ENCODE peak calls at places on chromosomes 11 and 22, in seven cellular contexts. One of them, this sample, is unnamed.

GRCh38 chr11:70302086-70302752 is 31.7 kb downstream of the PPFIA1 start:
- DNase-seq in stimulated activated CD4-positive, alpha-beta T cell treated with anti-CD3 and anti-CD28 coated beads, Interleukin-4, amount 100 ng/mL, for 48 hours: no peak
- DNase-seq in tibial artery: no peak
- DNase-seq in T-cell: no peak
- DNase-seq in neural progenitor cell: no peak
- DNase-seq in fibroblast of lung: no peak
- DNase-seq in CD4-positive, CD25-positive, alpha-beta regulatory T cell: no peak
- DNase-seq in this sample: no peak

GRCh38 chr11:120331301-120331966 is 4.8 kb upstream of the ARHGEF12 start:
- DNase-seq in stimulated activated CD4-positive, alpha-beta T cell treated with anti-CD3 and anti-CD28 coated beads, Interleukin-4, amount 100 ng/mL, for 48 hours: no peak
- DNase-seq in tibial artery: no peak
- DNase-seq in T-cell: no peak
- DNase-seq in neural progenitor cell: no peak
- DNase-seq in fibroblast of lung: peak; percentile 95
- DNase-seq in CD4-positive, CD25-positive, alpha-beta regulatory T cell: no peak
- DNase-seq in this sample: no peak

GRCh38 chr11:127627629-127628462 is 627.3 kb upstream of the KIRREL3 start:
- DNase-seq in stimulated activated CD4-positive, alpha-beta T cell treated with anti-CD3 and anti-CD28 coated beads, Interleukin-4, amount 100 ng/mL, for 48 hours: no peak
- DNase-seq in tibial artery: no peak
- DNase-seq in T-cell: no peak
- DNase-seq in neural progenitor cell: no peak
- DNase-seq in fibroblast of lung: no peak
- DNase-seq in CD4-positive, CD25-positive, alpha-beta regulatory T cell: no peak
- DNase-seq in this sample: no peak

GRCh38 chr22:23878219-23878618 is 16.0 kb upstream of the MIF start:
- DNase-seq in stimulated activated CD4-positive, alpha-beta T cell treated with anti-CD3 and anti-CD28 coated beads, Interleukin-4, amount 100 ng/mL, for 48 hours: no peak
- DNase-seq in tibial artery: no peak
- DNase-seq in T-cell: no peak
- DNase-seq in neural progenitor cell: no peak
- DNase-seq in fibroblast of lung: no peak
- DNase-seq in CD4-positive, CD25-positive, alpha-beta regulatory T cell: no peak
- DNase-seq in this sample: no peak

GRCh38 chr11:43947003-43947500 is 4.6 kb downstream of the C11orf96 start:
- DNase-seq in stimulated activated CD4-positive, alpha-beta T cell treated with anti-CD3 and anti-CD28 coated beads, Interleukin-4, amount 100 ng/mL, for 48 hours: no peak
- DNase-seq in tibial artery: peak; percentile 70
- DNase-seq in T-cell: no peak
- DNase-seq in neural progenitor cell: peak; percentile 58
- DNase-seq in fibroblast of lung: no peak
- DNase-seq in CD4-positive, CD25-positive, alpha-beta regulatory T cell: no peak
- DNase-seq in this sample: peak; percentile 39

GRCh38 chr11:723120-723883 is 17.3 kb downstream of the EPS8L2 start:
- DNase-seq in stimulated activated CD4-positive, alpha-beta T cell treated with anti-CD3 and anti-CD28 coated beads, Interleukin-4, amount 100 ng/mL, for 48 hours: no peak
- DNase-seq in tibial artery: no peak
- DNase-seq in T-cell: peak; percentile 44
- DNase-seq in neural progenitor cell: peak; percentile 57
- DNase-seq in fibroblast of lung: peak; percentile 76
- DNase-seq in CD4-positive, CD25-positive, alpha-beta regulatory T cell: peak; percentile 66
- DNase-seq in this sample: no peak

GRCh38 chr11:68839953-68840641 is 1.6 kb downstream of the CPT1A start:
- DNase-seq in stimulated activated CD4-positive, alpha-beta T cell treated with anti-CD3 and anti-CD28 coated beads, Interleukin-4, amount 100 ng/mL, for 48 hours: no peak
- DNase-seq in tibial artery: no peak
- DNase-seq in T-cell: no peak
- DNase-seq in neural progenitor cell: peak; percentile 18
- DNase-seq in fibroblast of lung: no peak
- DNase-seq in CD4-positive, CD25-positive, alpha-beta regulatory T cell: peak; percentile 6
- DNase-seq in this sample: no peak

GRCh38 chr22:40001104-40001503 is 6.3 kb downstream of the FAM83F start:
- DNase-seq in stimulated activated CD4-positive, alpha-beta T cell treated with anti-CD3 and anti-CD28 coated beads, Interleukin-4, amount 100 ng/mL, for 48 hours: no peak
- DNase-seq in tibial artery: no peak
- DNase-seq in T-cell: no peak
- DNase-seq in neural progenitor cell: no peak
- DNase-seq in fibroblast of lung: no peak
- DNase-seq in CD4-positive, CD25-positive, alpha-beta regulatory T cell: no peak
- DNase-seq in this sample: no peak

GRCh38 chr11:45832835-45833446 is 14.3 kb upstream of the CRY2 start:
- DNase-seq in stimulated activated CD4-positive, alpha-beta T cell treated with anti-CD3 and anti-CD28 coated beads, Interleukin-4, amount 100 ng/mL, for 48 hours: no peak
- DNase-seq in tibial artery: no peak
- DNase-seq in T-cell: no peak
- DNase-seq in neural progenitor cell: no peak
- DNase-seq in fibroblast of lung: no peak
- DNase-seq in CD4-positive, CD25-positive, alpha-beta regulatory T cell: no peak
- DNase-seq in this sample: no peak

GRCh38 chr11:123086315-123086714 is 24.4 kb upstream of the HSPA8 start:
- DNase-seq in stimulated activated CD4-positive, alpha-beta T cell treated with anti-CD3 and anti-CD28 coated beads, Interleukin-4, amount 100 ng/mL, for 48 hours: no peak
- DNase-seq in tibial artery: no peak
- DNase-seq in T-cell: no peak
- DNase-seq in neural progenitor cell: no peak
- DNase-seq in fibroblast of lung: no peak
- DNase-seq in CD4-positive, CD25-positive, alpha-beta regulatory T cell: no peak
- DNase-seq in this sample: no peak

GRCh38 chr11:96486890-96487633 is 97.2 kb downstream of the JRKL start:
- DNase-seq in stimulated activated CD4-positive, alpha-beta T cell treated with anti-CD3 and anti-CD28 coated beads, Interleukin-4, amount 100 ng/mL, for 48 hours: no peak
- DNase-seq in tibial artery: no peak
- DNase-seq in T-cell: no peak
- DNase-seq in neural progenitor cell: peak; percentile 20
- DNase-seq in fibroblast of lung: peak; percentile 44
- DNase-seq in CD4-positive, CD25-positive, alpha-beta regulatory T cell: no peak
- DNase-seq in this sample: no peak

GRCh38 chr11:22193348-22194051 is 615 bp downstream of the ANO5 start:
- DNase-seq in stimulated activated CD4-positive, alpha-beta T cell treated with anti-CD3 and anti-CD28 coated beads, Interleukin-4, amount 100 ng/mL, for 48 hours: no peak
- DNase-seq in tibial artery: peak; percentile 19
- DNase-seq in T-cell: no peak
- DNase-seq in neural progenitor cell: peak; percentile 69
- DNase-seq in fibroblast of lung: no peak
- DNase-seq in CD4-positive, CD25-positive, alpha-beta regulatory T cell: no peak
- DNase-seq in this sample: peak; percentile 58

GRCh38 chr22:44409211-44409648 is 88.8 kb downstream of the RTL6 start:
- DNase-seq in stimulated activated CD4-positive, alpha-beta T cell treated with anti-CD3 and anti-CD28 coated beads, Interleukin-4, amount 100 ng/mL, for 48 hours: no peak
- DNase-seq in tibial artery: no peak
- DNase-seq in T-cell: no peak
- DNase-seq in neural progenitor cell: no peak
- DNase-seq in fibroblast of lung: no peak
- DNase-seq in CD4-positive, CD25-positive, alpha-beta regulatory T cell: no peak
- DNase-seq in this sample: no peak

GRCh38 chr11:132373405-132374141 is 1003.2 kb downstream of the NTM start:
- DNase-seq in stimulated activated CD4-positive, alpha-beta T cell treated with anti-CD3 and anti-CD28 coated beads, Interleukin-4, amount 100 ng/mL, for 48 hours: no peak
- DNase-seq in tibial artery: no peak
- DNase-seq in T-cell: no peak
- DNase-seq in neural progenitor cell: no peak
- DNase-seq in fibroblast of lung: no peak
- DNase-seq in CD4-positive, CD25-positive, alpha-beta regulatory T cell: no peak
- DNase-seq in this sample: no peak

GRCh38 chr22:20919718-20920117 is 2.5 kb downstream of the CRKL start:
- DNase-seq in stimulated activated CD4-positive, alpha-beta T cell treated with anti-CD3 and anti-CD28 coated beads, Interleukin-4, amount 100 ng/mL, for 48 hours: no peak
- DNase-seq in tibial artery: no peak
- DNase-seq in T-cell: no peak
- DNase-seq in neural progenitor cell: no peak
- DNase-seq in fibroblast of lung: no peak
- DNase-seq in CD4-positive, CD25-positive, alpha-beta regulatory T cell: no peak
- DNase-seq in this sample: no peak

GRCh38 chr22:46770726-46771125 is 8.3 kb downstream of the TBC1D22A start:
- DNase-seq in stimulated activated CD4-positive, alpha-beta T cell treated with anti-CD3 and anti-CD28 coated beads, Interleukin-4, amount 100 ng/mL, for 48 hours: no peak
- DNase-seq in tibial artery: peak; percentile 60
- DNase-seq in T-cell: no peak
- DNase-seq in neural progenitor cell: no peak
- DNase-seq in fibroblast of lung: no peak
- DNase-seq in CD4-positive, CD25-positive, alpha-beta regulatory T cell: no peak
- DNase-seq in this sample: no peak

GRCh38 chr11:2891901-2892214 is 6.3 kb upstream of the CDKN1C start:
- DNase-seq in stimulated activated CD4-positive, alpha-beta T cell treated with anti-CD3 and anti-CD28 coated beads, Interleukin-4, amount 100 ng/mL, for 48 hours: no peak
- DNase-seq in tibial artery: no peak
- DNase-seq in T-cell: no peak
- DNase-seq in neural progenitor cell: no peak
- DNase-seq in fibroblast of lung: no peak
- DNase-seq in CD4-positive, CD25-positive, alpha-beta regulatory T cell: no peak
- DNase-seq in this sample: no peak

GRCh38 chr11:116930177-116930576 is 92.8 kb upstream of the APOA1 start:
- DNase-seq in stimulated activated CD4-positive, alpha-beta T cell treated with anti-CD3 and anti-CD28 coated beads, Interleukin-4, amount 100 ng/mL, for 48 hours: peak; percentile 11
- DNase-seq in tibial artery: no peak
- DNase-seq in T-cell: peak; percentile 38
- DNase-seq in neural progenitor cell: no peak
- DNase-seq in fibroblast of lung: peak; percentile 61
- DNase-seq in CD4-positive, CD25-positive, alpha-beta regulatory T cell: no peak
- DNase-seq in this sample: no peak

GRCh38 chr22:40620464-40621046 is 16.0 kb downstream of the MRTFA start:
- DNase-seq in stimulated activated CD4-positive, alpha-beta T cell treated with anti-CD3 and anti-CD28 coated beads, Interleukin-4, amount 100 ng/mL, for 48 hours: no peak
- DNase-seq in tibial artery: no peak
- DNase-seq in T-cell: no peak
- DNase-seq in neural progenitor cell: no peak
- DNase-seq in fibroblast of lung: peak; percentile 21
- DNase-seq in CD4-positive, CD25-positive, alpha-beta regulatory T cell: no peak
- DNase-seq in this sample: no peak

GRCh38 chr11:119316017-119316728 is 757 bp downstream of the MCAM start:
- DNase-seq in stimulated activated CD4-positive, alpha-beta T cell treated with anti-CD3 and anti-CD28 coated beads, Interleukin-4, amount 100 ng/mL, for 48 hours: no peak
- DNase-seq in tibial artery: peak; percentile 87
- DNase-seq in T-cell: no peak
- DNase-seq in neural progenitor cell: peak; percentile 34
- DNase-seq in fibroblast of lung: no peak
- DNase-seq in CD4-positive, CD25-positive, alpha-beta regulatory T cell: no peak
- DNase-seq in this sample: no peak